ENCODE peak calls at places on chromosomes 3 and 15, in nine cellular contexts. O is NCI-H524, A is HTR-8/SVneo, L is sigmoid colon, Z is LoVo, V is activated T-cell treated with anti-CD3 and anti-CD28 coated beads for 24 hours, Q is IMR-90, F is Daoy, U is T1000. B is an unnamed sample.

GRCh38 chr3:180690061-180690460 is 10.8 kb upstream of the CCDC39 start:
- DNase-seq in L (no peak), U (no peak), Q (no peak), O (no peak), Z (no peak), A (no peak), V (no peak), F (no peak), B (no peak)

GRCh38 chr15:47682661-47683060 is 34.6 kb upstream of the SEMA6D start:
- DNase-seq in Z (no peak), L (no peak), U (no peak), V (no peak), A (no peak), O (no peak), F (no peak), Q (no peak), B (no peak)

GRCh38 chr15:89068325-89068784 is 19.9 kb upstream of the ABHD2 start:
- DNase-seq in Q (peak; percentile 98), A (peak; percentile 34), Z (no peak), V (peak; percentile 47), O (no peak), U (peak; percentile 67), F (peak; percentile 78), L (no peak), B (no peak)

GRCh38 chr15:63331456-63331855 is 50.2 kb downstream of the CA12 start:
- DNase-seq in U (no peak), F (peak; percentile 63), V (no peak), A (no peak), O (no peak), Q (peak; percentile 43), Z (no peak), L (no peak), B (no peak)

GRCh38 chr3:72970942-72971341 is 25.7 kb upstream of the PPP4R2 start:
- DNase-seq in F (no peak), U (no peak), O (no peak), A (no peak), L (no peak), Q (no peak), Z (no peak), V (no peak), B (no peak)

GRCh38 chr3:194714564-194714963 is 28.9 kb downstream of the FAM43A start:
- DNase-seq in V (no peak), Z (no peak), A (no peak), Q (no peak), L (no peak), U (no peak), F (peak; percentile 29), O (no peak), B (no peak)

GRCh38 chr3:46505953-46506352 is 8.2 kb downstream of the RTP3 start:
- DNase-seq in Z (no peak), O (no peak), F (no peak), A (no peak), V (no peak), Q (no peak), L (no peak), U (no peak), B (no peak)

GRCh38 chr3:138148503-138148902 is 16.3 kb upstream of the A4GNT start:
- DNase-seq in L (no peak), O (peak; percentile 65), F (no peak), V (no peak), U (no peak), Q (no peak), A (no peak), Z (no peak), B (peak; percentile 16)

GRCh38 chr15:49625460-49626036 is 4.7 kb downstream of the DTWD1 start:
- DNase-seq in U (no peak), F (no peak), V (no peak), Q (no peak), Z (no peak), A (no peak), O (no peak), L (no peak), B (no peak)

GRCh38 chr15:68792901-68793766 is 27.6 kb downstream of the ANP32A start:
- DNase-seq in F (no peak), V (no peak), A (no peak), L (no peak), Q (no peak), Z (no peak), U (no peak), O (no peak), B (no peak)

B was measured in WERI-Rb-1.